ENCODE peak calls at places on chromosomes 11 and 22, in four cellular contexts. One of them, this sample, is unnamed.

GRCh38 chr22:39089928-39090327 is 7.1 kb upstream of the APOBEC3H start:
- DNase-seq in H1: no peak
- DNase-seq in HepG2: no peak
- DNase-seq in K562: peak; percentile 19
- DNase-seq in this sample: no peak

GRCh38 chr11:35615911-35616900 is 2.1 kb upstream of the FJX1 start:
- DNase-seq in K562: peak; percentile 56
- DNase-seq in HepG2: peak; percentile 27
- DNase-seq in H1: no peak
- DNase-seq in this sample: no peak

GRCh38 chr22:17918840-17919239 is 105.5 kb downstream of the MICAL3 start:
- DNase-seq in K562: no peak
- DNase-seq in H1: no peak
- DNase-seq in HepG2: no peak
- DNase-seq in this sample: no peak

GRCh38 chr11:110433393-110434333 is 3.9 kb downstream of the FDX1 start:
- DNase-seq in H1: no peak
- DNase-seq in HepG2: peak; percentile 6
- DNase-seq in K562: peak; percentile 32
- DNase-seq in this sample: no peak

GRCh38 chr11:125987066-125987641 is 41.3 kb downstream of the VSIG10L2 start:
- DNase-seq in HepG2: peak; percentile 65
- DNase-seq in H1: no peak
- DNase-seq in K562: no peak
- DNase-seq in this sample: no peak

GRCh38 chr11:94544832-94545640 is 1.3 kb downstream of the FUT4 start:
- DNase-seq in HepG2: no peak
- DNase-seq in H1: no peak
- DNase-seq in K562: peak; percentile 20
- DNase-seq in this sample: no peak

GRCh38 chr11:44609028-44609782 is 43.7 kb downstream of the CD82 start:
- DNase-seq in K562: no peak
- DNase-seq in HepG2: no peak
- DNase-seq in H1: no peak
- DNase-seq in this sample: no peak

GRCh38 chr22:21791635-21792625 is 56.3 kb upstream of the YPEL1 start:
- DNase-seq in H1: no peak
- DNase-seq in K562: peak; percentile 94
- DNase-seq in HepG2: no peak
- DNase-seq in this sample: no peak

GRCh38 chr22:38202437-38203089 is 769 bp downstream of the MAFF start:
- DNase-seq in K562: no peak
- DNase-seq in HepG2: peak; percentile 50
- DNase-seq in H1: no peak
- DNase-seq in this sample: no peak

DNA sequence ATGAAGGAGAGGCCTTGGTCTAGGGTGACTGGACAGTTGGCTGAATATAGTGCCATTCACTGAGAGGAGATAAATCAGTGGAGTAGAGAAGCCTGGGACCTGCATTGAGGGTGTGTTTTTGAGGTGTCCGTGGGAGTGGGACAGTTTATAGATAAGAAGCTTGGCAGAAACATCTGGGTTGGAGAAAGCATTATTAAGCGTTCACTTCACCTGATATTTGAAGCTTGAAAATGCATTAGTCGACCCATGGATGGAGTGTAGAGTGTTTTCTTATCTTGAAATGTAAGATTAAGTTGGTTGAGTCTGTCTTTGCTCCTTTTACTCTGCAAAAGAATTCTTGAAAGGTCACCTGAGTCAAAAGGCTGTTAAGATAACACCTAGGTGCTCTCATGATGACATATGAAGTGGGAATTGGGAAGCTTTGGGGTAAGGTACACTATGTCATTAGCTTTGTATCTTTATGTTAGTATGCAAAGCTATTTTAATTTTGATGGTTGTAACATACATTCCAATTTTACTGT is 160.7 kb downstream of the ARHGAP42 start:
- DNase-seq in H1: no peak
- DNase-seq in K562: no peak
- DNase-seq in HepG2: no peak
- DNase-seq in this sample: no peak
- TF ChIP-seq FOSL1 in H1: no peak
- TF ChIP-seq FOSL1 in K562: no peak
- TF ChIP-seq FOSL1 in HepG2: no peak
- TF ChIP-seq FOSL1 in this sample: no peak

GRCh38 chr11:6418958-6419611 is at the start of gene APBB1:
- DNase-seq in K562: peak; percentile 91
- DNase-seq in H1: no peak
- DNase-seq in HepG2: no peak
- DNase-seq in this sample: no peak
- H3K27ac ChIP-seq in K562: no peak within 1 kb of the TSS
- H3K27ac ChIP-seq in H1: no peak within 1 kb of the TSS
- H3K27ac ChIP-seq in HepG2: no peak within 1 kb of the TSS
- H3K27ac ChIP-seq in this sample: peak within 1 kb of the TSS; percentile 31

DNA sequence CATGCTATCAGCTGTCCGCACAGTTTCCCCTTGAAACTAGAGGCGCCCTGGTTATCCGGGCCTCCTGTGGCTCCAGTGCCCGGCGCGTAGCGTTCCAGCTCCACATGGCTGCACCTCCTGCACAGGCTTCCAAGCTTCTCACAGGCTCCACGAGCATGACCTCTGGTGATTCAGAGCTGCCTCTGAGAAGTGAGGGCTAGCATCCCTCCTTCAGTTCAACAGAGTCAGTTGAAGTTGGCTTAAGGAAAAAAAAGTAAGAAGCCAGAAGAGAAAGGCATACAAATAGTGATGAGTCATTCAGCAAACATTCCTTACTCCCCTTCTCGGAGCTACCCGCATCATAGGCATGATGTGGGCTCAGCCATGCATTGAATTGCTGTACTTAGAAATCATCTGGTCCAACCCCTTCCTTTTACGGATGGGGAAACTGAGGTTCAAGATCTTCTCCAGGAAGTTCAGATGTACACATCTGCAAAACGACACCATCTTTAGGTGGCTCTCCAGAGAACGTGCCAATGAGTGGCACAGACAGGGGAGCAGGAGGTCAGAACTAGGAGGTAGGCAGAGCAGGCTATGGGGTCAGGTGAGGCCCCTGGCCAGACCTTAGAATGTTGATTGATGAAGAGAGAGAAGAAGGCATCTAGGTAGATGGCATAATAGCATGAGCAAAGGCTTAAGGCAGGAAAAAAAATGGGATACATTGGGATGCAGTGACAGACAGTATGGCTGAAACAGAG is 216.3 kb upstream of the TBCEL start:
- DNase-seq in H1: no peak
- DNase-seq in HepG2: peak; percentile 60
- DNase-seq in K562: no peak
- DNase-seq in this sample: no peak
- TF ChIP-seq FOSL1 in H1: no peak
- TF ChIP-seq FOSL1 in HepG2: peak; percentile 74
- TF ChIP-seq FOSL1 in K562: no peak
- TF ChIP-seq FOSL1 in this sample: peak; percentile 47

GRCh38 chr11:29214833-29215232 is 802.0 kb downstream of the KCNA4 start:
- DNase-seq in K562: no peak
- DNase-seq in H1: no peak
- DNase-seq in HepG2: no peak
- DNase-seq in this sample: no peak

GRCh38 chr11:29211205-29211604 is 805.6 kb downstream of the KCNA4 start:
- DNase-seq in H1: no peak
- DNase-seq in K562: no peak
- DNase-seq in HepG2: no peak
- DNase-seq in this sample: no peak

GRCh38 chr11:29208117-29208516 is 808.7 kb downstream of the KCNA4 start:
- DNase-seq in K562: no peak
- DNase-seq in H1: no peak
- DNase-seq in HepG2: no peak
- DNase-seq in this sample: no peak

DNA sequence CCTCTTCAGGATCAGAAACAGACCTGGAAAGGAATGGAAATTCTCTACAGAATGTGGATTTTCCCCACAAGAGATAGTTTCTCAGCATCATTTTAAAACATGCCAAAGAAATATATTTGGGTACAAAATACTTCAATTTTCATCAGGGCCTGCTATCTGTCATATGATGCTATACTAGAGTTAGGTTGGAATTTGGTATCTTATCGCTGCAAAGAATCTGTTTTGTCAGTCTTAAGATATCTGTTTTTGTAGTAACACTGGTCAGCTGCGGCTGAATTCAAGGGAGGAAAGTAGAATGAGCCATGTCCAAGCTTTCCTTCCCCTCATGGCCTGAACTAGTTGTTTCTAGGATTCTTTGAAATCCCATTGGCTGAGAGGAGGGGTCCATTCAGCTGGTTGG is 806.4 kb downstream of the KCNA4 start:
- DNase-seq in HepG2: no peak
- DNase-seq in K562: no peak
- DNase-seq in H1: no peak
- DNase-seq in this sample: no peak
- H3K27ac ChIP-seq in HepG2: no peak overlapping the region
- H3K27ac ChIP-seq in K562: no peak overlapping the region
- H3K27ac ChIP-seq in H1: no peak overlapping the region
- H3K27ac ChIP-seq in this sample: no peak overlapping the region

DNA sequence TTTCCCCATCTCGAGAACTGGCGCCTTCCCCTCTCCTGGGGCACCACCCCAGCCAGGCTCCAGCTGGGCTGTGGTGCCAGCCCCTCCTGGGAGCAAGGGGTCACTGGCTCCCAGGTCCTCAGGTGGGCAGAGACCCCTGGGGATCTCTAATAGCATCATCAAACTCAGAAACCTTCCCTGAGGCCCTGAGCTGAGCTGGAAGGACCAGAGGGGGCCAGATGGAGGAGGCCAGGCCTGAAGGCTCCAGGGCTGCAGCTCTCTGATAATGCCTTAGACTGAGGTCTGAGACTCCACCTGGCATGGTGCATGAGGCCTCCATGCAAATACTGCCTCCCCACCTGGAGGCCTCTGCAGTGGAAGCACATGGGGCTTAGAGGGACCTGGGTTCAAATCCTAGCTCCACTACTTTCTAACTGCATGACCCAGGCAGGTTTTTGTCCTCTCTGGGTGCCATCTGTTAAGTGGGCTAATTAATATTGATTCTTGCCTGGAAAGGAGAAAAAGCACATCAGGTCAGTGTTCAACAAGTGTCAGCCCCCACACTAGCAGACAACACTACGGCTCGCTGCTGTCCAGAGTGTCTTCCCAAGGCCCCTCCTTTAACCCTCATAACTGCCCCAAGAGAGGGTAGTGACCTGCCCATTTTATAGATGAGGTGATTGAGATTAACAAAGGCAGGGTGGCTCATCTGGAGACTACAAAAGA is 1.5 kb downstream of the MAPK8IP1 start:
- DNase-seq in K562: no peak
- DNase-seq in H1: no peak
- DNase-seq in HepG2: no peak
- DNase-seq in this sample: no peak
- TF ChIP-seq FOSL1 in K562: no peak
- TF ChIP-seq FOSL1 in H1: no peak
- TF ChIP-seq FOSL1 in HepG2: no peak
- TF ChIP-seq FOSL1 in this sample: no peak

DNA sequence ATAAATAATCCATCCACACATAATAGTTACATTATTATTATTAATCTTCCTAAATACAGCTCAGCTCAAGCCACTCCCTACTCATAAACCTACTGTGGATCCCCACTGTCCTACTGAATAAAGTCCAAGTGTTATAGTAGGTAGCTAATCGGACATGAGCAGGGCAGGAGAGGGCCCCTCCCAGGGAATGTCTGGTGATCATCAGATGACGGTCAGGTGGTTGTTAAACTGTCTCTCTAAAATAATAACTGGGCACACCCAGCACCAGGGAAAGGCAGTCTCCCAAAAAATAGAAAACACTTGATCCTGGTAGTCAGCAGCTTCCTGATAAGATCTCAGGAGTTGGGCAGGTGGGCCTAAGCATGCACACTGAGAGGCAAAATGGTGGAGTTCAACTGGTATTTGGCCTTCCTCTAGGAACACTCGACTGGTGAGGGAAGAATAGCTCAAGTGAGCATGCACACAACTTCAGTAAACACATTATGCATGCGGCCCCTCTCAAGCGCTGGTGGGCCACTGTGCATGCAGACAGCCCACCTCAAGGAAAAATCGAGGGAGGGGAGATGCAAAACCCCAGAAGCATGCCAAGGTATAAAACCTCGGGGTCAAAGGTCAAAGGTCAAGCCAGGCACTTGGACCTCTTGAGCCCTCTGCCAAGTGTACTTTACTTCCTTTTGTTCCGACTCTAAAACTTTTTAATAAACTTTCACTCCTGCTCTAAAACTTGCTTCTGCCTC is 65.0 kb downstream of the LRRC32 start:
- DNase-seq in K562: no peak
- DNase-seq in H1: no peak
- DNase-seq in HepG2: no peak
- DNase-seq in this sample: no peak
- H3K27ac ChIP-seq in K562: no peak overlapping the region
- H3K27ac ChIP-seq in H1: no peak overlapping the region
- H3K27ac ChIP-seq in HepG2: no peak overlapping the region
- H3K27ac ChIP-seq in this sample: no peak overlapping the region

This sample was measured in HCT116.